ENCODE peak calls at places on chromosome 3, in eight cellular contexts. E is HCT116, X is SK-N-SH, B is endothelial cell of umbilical vein, F is NB4, V is A549, G is H1, I is GM12878. P is an unnamed sample.

GRCh38 chr3:183492849-183493179 is 62.7 kb downstream of the KLHL6 start:
- DNase-seq in E (no peak), X (no peak), B (no peak), F (no peak), V (no peak), G (no peak), I (no peak), P (no peak)

GRCh38 chr3:95154775-95155174 is 1091.9 kb downstream of the NSUN3 start:
- DNase-seq in E (no peak), X (no peak), B (no peak), F (no peak), V (peak; percentile 39), G (no peak), I (no peak), P (no peak)

GRCh38 chr3:47323431-47324277 is 40.9 kb downstream of the KLHL18 start:
- DNase-seq in E (peak; percentile 35), X (no peak), B (no peak), F (no peak), V (no peak), G (no peak), I (no peak), P (no peak)

GRCh38 chr3:162704238-162704637 is 1207.6 kb downstream of the OTOL1 start:
- DNase-seq in E (no peak), X (no peak), B (no peak), F (no peak), V (no peak), G (no peak), I (no peak), P (no peak)

GRCh38 chr3:189839576-189839975 is 208.4 kb downstream of the TP63 start:
- DNase-seq in E (no peak), X (no peak), B (no peak), F (peak; percentile 19), V (peak; percentile 87), G (no peak), I (no peak), P (no peak)

GRCh38 chr3:48187579-48188265 is 495 bp downstream of the CDC25A start:
- DNase-seq in E (no peak), X (peak; percentile 74), B (no peak), F (no peak), V (no peak), G (no peak), I (no peak), P (no peak)

GRCh38 chr3:129831503-129831902 is 62.0 kb downstream of the TMCC1 start:
- DNase-seq in E (no peak), X (no peak), B (no peak), F (no peak), V (no peak), G (no peak), I (no peak), P (no peak)

GRCh38 chr3:11495948-11496557 is 147.7 kb downstream of the VGLL4 start:
- DNase-seq in E (no peak), X (no peak), B (peak; percentile 100), F (no peak), V (no peak), G (no peak), I (no peak), P (peak; percentile 30)

GRCh38 chr3:148147896-148148295 is 549.8 kb upstream of the AGTR1 start:
- DNase-seq in E (no peak), X (no peak), B (no peak), F (no peak), V (no peak), G (no peak), I (no peak), P (no peak)

GRCh38 chr3:113747719-113748046 is 848 bp downstream of the ATP6V1A start:
- DNase-seq in E (no peak), X (no peak), B (no peak), F (peak; percentile 56), V (no peak), G (no peak), I (peak; percentile 30), P (no peak)

GRCh38 chr3:137304313-137305056 is 346.7 kb downstream of the IL20RB start:
- DNase-seq in E (no peak), X (no peak), B (no peak), F (no peak), V (no peak), G (peak; percentile 25), I (no peak), P (peak; percentile 54)

GRCh38 chr3:23501201-23501824 is 298.2 kb downstream of the UBE2E2 start:
- DNase-seq in E (no peak), X (no peak), B (no peak), F (no peak), V (no peak), G (no peak), I (no peak), P (no peak)

GRCh38 chr3:108953700-108954099 is at the start of gene GUCA1C:
- DNase-seq in E (no peak), X (no peak), B (no peak), F (no peak), V (no peak), G (no peak), I (no peak), P (no peak)

GRCh38 chr3:80087769-80088168 is 320.0 kb upstream of the ROBO1 start:
- DNase-seq in E (no peak), X (no peak), B (peak; percentile 37), F (no peak), V (no peak), G (no peak), I (no peak), P (no peak)

GRCh38 chr3:73762855-73763254 is 138.1 kb upstream of the PDZRN3 start:
- DNase-seq in E (no peak), X (no peak), B (no peak), F (no peak), V (no peak), G (peak; percentile 61), I (no peak), P (peak; percentile 37)

GRCh38 chr3:24670871-24671270 is 176.2 kb upstream of the THRB start:
- DNase-seq in E (no peak), X (no peak), B (no peak), F (no peak), V (no peak), G (no peak), I (no peak), P (no peak)

GRCh38 chr3:56921573-56922571 is 120.1 kb upstream of the ARHGEF3 start:
- DNase-seq in E (no peak), X (no peak), B (peak; percentile 61), F (no peak), V (no peak), G (no peak), I (no peak), P (no peak)

GRCh38 chr3:39052613-39053012 is 797 bp downstream of the WDR48 start:
- DNase-seq in E (no peak), X (peak; percentile 9), B (no peak), F (no peak), V (no peak), G (no peak), I (no peak), P (no peak)

GRCh38 chr3:47394140-47394855 is 13.5 kb downstream of the PTPN23 start:
- DNase-seq in E (no peak), X (peak; percentile 41), B (peak; percentile 83), F (no peak), V (no peak), G (no peak), I (no peak), P (no peak)

GRCh38 chr3:56801597-56802410 is at the start of gene ARHGEF3:
- DNase-seq in E (peak; percentile 72), X (peak; percentile 96), B (peak; percentile 90), F (peak; percentile 60), V (peak; percentile 75), G (peak; percentile 49), I (no peak), P (peak; percentile 83)

GRCh38 chr3:14242490-14243311 is 64.1 kb downstream of the LSM3 start:
- DNase-seq in E (no peak), X (no peak), B (no peak), F (no peak), V (no peak), G (no peak), I (no peak), P (no peak)

GRCh38 chr3:65858749-65859148 is 180.0 kb downstream of the MAGI1 start:
- DNase-seq in E (no peak), X (no peak), B (no peak), F (no peak), V (no peak), G (no peak), I (no peak), P (no peak)

GRCh38 chr3:128457918-128458317 is 8.8 kb downstream of the DNAJB8 start:
- DNase-seq in E (no peak), X (no peak), B (no peak), F (no peak), V (no peak), G (no peak), I (no peak), P (no peak)
- TF ChIP-seq MAX in E (no peak), X (no peak), B (no peak), F (no peak), V (no peak), G (no peak), I (no peak), P (no peak)

DNA sequence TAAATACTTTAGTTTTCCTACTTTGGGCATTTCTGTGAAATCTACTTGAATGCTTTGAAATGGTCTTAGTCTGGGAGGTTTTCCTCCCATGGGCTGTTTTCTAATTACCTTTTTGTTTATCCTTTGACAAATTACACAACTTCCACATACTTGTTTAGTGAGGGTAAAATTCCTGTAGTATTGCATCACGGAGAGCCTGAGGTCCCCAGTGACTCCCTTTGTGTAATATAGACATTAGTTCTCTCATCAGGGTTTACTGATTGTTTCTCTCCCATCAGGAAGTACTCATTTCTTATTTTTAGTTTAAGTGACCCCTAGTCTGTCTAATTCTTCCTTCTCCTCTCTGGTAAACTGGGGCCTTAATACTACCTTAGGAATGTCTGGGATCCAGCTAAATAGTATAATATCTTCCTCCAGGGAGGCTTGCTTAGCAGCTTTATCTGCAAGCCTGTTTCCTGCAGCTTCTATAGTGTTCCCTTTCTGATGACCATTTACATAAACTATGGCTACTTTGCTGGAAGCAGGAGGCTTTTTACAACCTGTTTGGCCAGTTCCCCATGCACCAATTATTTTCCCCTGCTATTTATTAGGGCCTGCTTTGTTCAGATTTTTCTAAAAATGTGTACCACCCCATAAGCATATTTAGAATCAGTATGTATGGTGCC is 87.2 kb upstream of the XCR1 start:
- DNase-seq in E (no peak), X (no peak), B (no peak), F (peak; percentile 74), V (peak; percentile 33), G (no peak), I (no peak), P (no peak)
- TF ChIP-seq MAX in E (no peak), X (no peak), B (no peak), F (no peak), V (no peak), G (no peak), I (no peak), P (no peak)

GRCh38 chr3:8741581-8742355 is 8.2 kb downstream of the CAV3 start:
- DNase-seq in E (peak; percentile 42), X (peak; percentile 42), B (peak; percentile 66), F (peak; percentile 79), V (peak; percentile 84), G (peak; percentile 70), I (no peak), P (peak; percentile 58)
- TF ChIP-seq MAX in E (no peak), X (no peak), B (no peak), F (no peak), V (peak; percentile 39), G (no peak), I (no peak), P (no peak)

DNA sequence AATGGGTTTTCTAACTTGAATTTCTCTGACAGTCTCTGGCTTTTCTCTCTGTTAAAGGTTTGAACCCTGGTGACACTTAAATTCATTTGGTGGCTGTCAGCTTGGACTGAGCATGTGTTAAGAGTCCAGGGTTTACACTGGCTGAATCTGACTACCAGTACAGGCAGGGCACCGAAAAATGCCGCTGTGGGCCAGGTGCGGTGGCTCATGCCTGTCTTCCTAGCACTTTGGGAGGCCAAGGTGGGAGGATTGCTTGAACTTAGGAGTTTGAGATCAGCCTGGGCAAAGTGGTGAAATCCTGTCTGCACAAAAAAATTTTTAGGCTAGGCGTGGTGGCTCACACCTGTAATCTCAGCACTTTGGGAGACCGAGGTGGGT is 1.8 kb downstream of the MANF start:
- DNase-seq in E (no peak), X (no peak), B (no peak), F (no peak), V (no peak), G (no peak), I (no peak), P (no peak)
- TF ChIP-seq MAX in E (no peak), X (no peak), B (no peak), F (no peak), V (no peak), G (no peak), I (no peak), P (no peak)

P was measured in WTC11.